ENCODE peak calls at places on chromosomes 6 and 20, in four cellular contexts. One of them, this sample, is unnamed.

GRCh38 chr6:165744515-165745228 is 81.6 kb upstream of the PDE10A start:
- DNase-seq in thoracic aorta: no peak
- DNase-seq in stomach: no peak
- DNase-seq in cardiac muscle cell: no peak
- DNase-seq in this sample: no peak

GRCh38 chr6:25660512-25660911 is 8.5 kb downstream of the SCGN start:
- DNase-seq in thoracic aorta: no peak
- DNase-seq in stomach: no peak
- DNase-seq in cardiac muscle cell: no peak
- DNase-seq in this sample: no peak

GRCh38 chr20:38326309-38326708 is 20.0 kb upstream of the LBP start:
- DNase-seq in thoracic aorta: no peak
- DNase-seq in stomach: no peak
- DNase-seq in cardiac muscle cell: no peak
- DNase-seq in this sample: no peak

GRCh38 chr20:31894980-31895675 is 24.7 kb downstream of the TTLL9 start:
- DNase-seq in cardiac muscle cell: peak
- DNase-seq in thoracic aorta: peak
- DNase-seq in stomach: peak
- DNase-seq in this sample: peak

GRCh38 chr6:134288538-134289203 is 29.2 kb downstream of the SGK1 start:
- DNase-seq in thoracic aorta: no peak
- DNase-seq in cardiac muscle cell: no peak
- DNase-seq in stomach: no peak
- DNase-seq in this sample: peak

GRCh38 chr6:3016473-3017280 is 17.0 kb downstream of the NQO2 start:
- DNase-seq in stomach: no peak
- DNase-seq in cardiac muscle cell: no peak
- DNase-seq in thoracic aorta: no peak
- DNase-seq in this sample: no peak

GRCh38 chr20:10239954-10240353 is 21.3 kb downstream of the SNAP25 start:
- DNase-seq in thoracic aorta: no peak
- DNase-seq in stomach: peak
- DNase-seq in cardiac muscle cell: peak
- DNase-seq in this sample: no peak

GRCh38 chr6:18488526-18489270 is 101.5 kb downstream of the RNF144B start:
- DNase-seq in cardiac muscle cell: no peak
- DNase-seq in stomach: no peak
- DNase-seq in thoracic aorta: no peak
- DNase-seq in this sample: no peak

GRCh38 chr6:71766796-71767195 is 119.6 kb upstream of the RIMS1 start:
- DNase-seq in stomach: no peak
- DNase-seq in cardiac muscle cell: no peak
- DNase-seq in thoracic aorta: no peak
- DNase-seq in this sample: no peak

GRCh38 chr20:5608104-5608447 is 142.1 kb upstream of the SHLD1 start:
- DNase-seq in stomach: no peak
- DNase-seq in thoracic aorta: no peak
- DNase-seq in cardiac muscle cell: no peak
- DNase-seq in this sample: no peak

GRCh38 chr20:63860325-63861051 is 810 bp upstream of the ABHD16B start:
- DNase-seq in stomach: no peak
- DNase-seq in cardiac muscle cell: no peak
- DNase-seq in thoracic aorta: no peak
- DNase-seq in this sample: peak

GRCh38 chr6:16230953-16231352 is 7.4 kb upstream of the GMPR start:
- DNase-seq in stomach: no peak
- DNase-seq in cardiac muscle cell: no peak
- DNase-seq in thoracic aorta: no peak
- DNase-seq in this sample: no peak

GRCh38 chr6:168256940-168257339 is 62.6 kb downstream of the DACT2 start:
- DNase-seq in cardiac muscle cell: no peak
- DNase-seq in stomach: no peak
- DNase-seq in thoracic aorta: no peak
- DNase-seq in this sample: no peak

GRCh38 chr6:33029297-33030184 is 20.1 kb upstream of the HLA-DOA start:
- DNase-seq in stomach: peak
- DNase-seq in cardiac muscle cell: peak
- DNase-seq in thoracic aorta: no peak
- DNase-seq in this sample: peak

GRCh38 chr6:132330759-132331158 is 70.5 kb downstream of the MOXD1 start:
- DNase-seq in thoracic aorta: no peak
- DNase-seq in cardiac muscle cell: no peak
- DNase-seq in stomach: no peak
- DNase-seq in this sample: no peak

GRCh38 chr6:64046746-64047208 is 411.2 kb downstream of the PHF3 start:
- DNase-seq in thoracic aorta: no peak
- DNase-seq in stomach: no peak
- DNase-seq in cardiac muscle cell: no peak
- DNase-seq in this sample: no peak

GRCh38 chr6:55818482-55818881 is 56.9 kb downstream of the BMP5 start:
- DNase-seq in stomach: no peak
- DNase-seq in thoracic aorta: no peak
- DNase-seq in cardiac muscle cell: no peak
- DNase-seq in this sample: no peak

GRCh38 chr6:28764014-28764723 is 159.6 kb downstream of the TRIM27 start:
- DNase-seq in cardiac muscle cell: no peak
- DNase-seq in thoracic aorta: no peak
- DNase-seq in stomach: no peak
- DNase-seq in this sample: no peak

GRCh38 chr6:149332602-149333311 is 15.2 kb downstream of the TAB2 start:
- DNase-seq in thoracic aorta: no peak
- DNase-seq in cardiac muscle cell: no peak
- DNase-seq in stomach: no peak
- DNase-seq in this sample: no peak

GRCh38 chr20:24812356-24812755 is 136.7 kb upstream of the CST7 start:
- DNase-seq in cardiac muscle cell: no peak
- DNase-seq in thoracic aorta: no peak
- DNase-seq in stomach: no peak
- DNase-seq in this sample: no peak

GRCh38 chr6:44233560-44234100 is 10.2 kb downstream of the SLC29A1 start:
- DNase-seq in cardiac muscle cell: no peak
- DNase-seq in thoracic aorta: no peak
- DNase-seq in stomach: no peak
- DNase-seq in this sample: no peak

GRCh38 chr6:24574809-24575208 is 71.2 kb downstream of the KIAA0319 start:
- DNase-seq in stomach: no peak
- DNase-seq in thoracic aorta: no peak
- DNase-seq in cardiac muscle cell: no peak
- DNase-seq in this sample: peak

GRCh38 chr20:58069796-58070663 is 158.4 kb downstream of the ANKRD60 start:
- DNase-seq in stomach: no peak
- DNase-seq in thoracic aorta: no peak
- DNase-seq in cardiac muscle cell: no peak
- DNase-seq in this sample: no peak

GRCh38 chr6:34349226-34349625 is 43.2 kb downstream of the NUDT3 start:
- DNase-seq in cardiac muscle cell: no peak
- DNase-seq in stomach: no peak
- DNase-seq in thoracic aorta: no peak
- DNase-seq in this sample: no peak

GRCh38 chr20:50216543-50217206 is 26.0 kb downstream of the CEBPB start:
- DNase-seq in cardiac muscle cell: peak
- DNase-seq in thoracic aorta: no peak
- DNase-seq in stomach: no peak
- DNase-seq in this sample: no peak

GRCh38 chr20:15702161-15702560 is 871.1 kb downstream of the KIF16B start:
- DNase-seq in cardiac muscle cell: no peak
- DNase-seq in thoracic aorta: no peak
- DNase-seq in stomach: no peak
- DNase-seq in this sample: no peak

GRCh38 chr6:167963589-167964057 is 33.8 kb upstream of the KIF25 start:
- DNase-seq in cardiac muscle cell: no peak
- DNase-seq in stomach: no peak
- DNase-seq in thoracic aorta: no peak
- DNase-seq in this sample: no peak

GRCh38 chr6:119544325-119545150 is 195.0 kb upstream of the MAN1A1 start:
- DNase-seq in stomach: no peak
- DNase-seq in cardiac muscle cell: no peak
- DNase-seq in thoracic aorta: no peak
- DNase-seq in this sample: no peak

GRCh38 chr6:130035211-130035610 is 16.8 kb downstream of the L3MBTL3 start:
- DNase-seq in stomach: no peak
- DNase-seq in cardiac muscle cell: no peak
- DNase-seq in thoracic aorta: no peak
- DNase-seq in this sample: no peak

GRCh38 chr20:62406635-62407176 is 379 bp downstream of the CABLES2 start:
- DNase-seq in cardiac muscle cell: no peak
- DNase-seq in stomach: no peak
- DNase-seq in thoracic aorta: no peak
- DNase-seq in this sample: no peak

GRCh38 chr20:62405981-62406513 is 1.0 kb downstream of the CABLES2 start:
- DNase-seq in stomach: no peak
- DNase-seq in cardiac muscle cell: no peak
- DNase-seq in thoracic aorta: no peak
- DNase-seq in this sample: no peak

GRCh38 chr20:62408640-62409039 is 1.6 kb upstream of the CABLES2 start:
- DNase-seq in stomach: no peak
- DNase-seq in cardiac muscle cell: no peak
- DNase-seq in thoracic aorta: no peak
- DNase-seq in this sample: no peak

GRCh38 chr20:62408055-62408454 is 970 bp upstream of the CABLES2 start:
- DNase-seq in thoracic aorta: no peak
- DNase-seq in cardiac muscle cell: no peak
- DNase-seq in stomach: no peak
- DNase-seq in this sample: no peak

GRCh38 chr20:62407221-62407992 is at the start of gene CABLES2:
- DNase-seq in cardiac muscle cell: peak
- DNase-seq in thoracic aorta: peak
- DNase-seq in stomach: peak
- DNase-seq in this sample: peak
- TF ChIP-seq CTCF in cardiac muscle cell: no peak
- TF ChIP-seq CTCF in thoracic aorta: peak
- TF ChIP-seq CTCF in stomach: peak
- TF ChIP-seq CTCF in this sample: no peak

DNA sequence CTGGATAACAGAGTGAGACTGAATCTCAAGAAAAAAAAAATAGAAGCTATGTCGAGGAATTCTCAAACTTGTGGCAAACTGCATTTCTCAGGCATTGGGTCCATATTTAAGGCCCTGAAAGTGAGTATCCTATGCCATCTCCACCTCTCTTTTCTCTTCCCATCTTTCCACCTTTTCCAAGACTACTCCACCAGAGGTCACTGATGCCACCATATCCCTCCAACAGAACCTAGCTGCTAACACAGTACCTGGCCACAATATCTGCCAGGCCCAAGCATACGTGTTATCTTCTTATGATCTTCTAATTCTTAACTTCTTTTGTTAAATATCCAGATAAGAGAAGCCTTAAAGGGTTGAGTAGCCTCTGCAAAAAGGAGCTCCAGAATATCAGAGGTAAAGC is 8.2 kb upstream of the ADGRF4 start:
- DNase-seq in cardiac muscle cell: no peak
- DNase-seq in thoracic aorta: no peak
- DNase-seq in stomach: no peak
- DNase-seq in this sample: no peak
- TF ChIP-seq CTCF in cardiac muscle cell: no peak
- TF ChIP-seq CTCF in thoracic aorta: no peak
- TF ChIP-seq CTCF in stomach: no peak
- TF ChIP-seq CTCF in this sample: no peak

GRCh38 chr20:37257993-37258392 is 3.6 kb downstream of the GHRH start:
- DNase-seq in stomach: no peak
- DNase-seq in thoracic aorta: no peak
- DNase-seq in cardiac muscle cell: no peak
- DNase-seq in this sample: no peak
- TF ChIP-seq CTCF in stomach: no peak
- TF ChIP-seq CTCF in thoracic aorta: no peak
- TF ChIP-seq CTCF in cardiac muscle cell: no peak
- TF ChIP-seq CTCF in this sample: no peak

GRCh38 chr6:13406051-13406477 is 77.7 kb upstream of the TBC1D7 start:
- DNase-seq in cardiac muscle cell: no peak
- DNase-seq in stomach: no peak
- DNase-seq in thoracic aorta: no peak
- DNase-seq in this sample: no peak

GRCh38 chr6:13406781-13407180 is 78.4 kb upstream of the TBC1D7 start:
- DNase-seq in stomach: no peak
- DNase-seq in thoracic aorta: no peak
- DNase-seq in cardiac muscle cell: peak
- DNase-seq in this sample: no peak

GRCh38 chr6:13409991-13410390 is 77.4 kb downstream of the GFOD1 start:
- DNase-seq in stomach: no peak
- DNase-seq in thoracic aorta: no peak
- DNase-seq in cardiac muscle cell: no peak
- DNase-seq in this sample: no peak

GRCh38 chr6:13407368-13407708 is 79.0 kb upstream of the TBC1D7 start:
- DNase-seq in stomach: no peak
- DNase-seq in cardiac muscle cell: no peak
- DNase-seq in thoracic aorta: no peak
- DNase-seq in this sample: no peak

GRCh38 chr6:13407709-13408695 is 79.4 kb downstream of the GFOD1 start:
- DNase-seq in thoracic aorta: no peak
- DNase-seq in cardiac muscle cell: no peak
- DNase-seq in stomach: peak
- DNase-seq in this sample: no peak
- TF ChIP-seq CTCF in thoracic aorta: no peak
- TF ChIP-seq CTCF in cardiac muscle cell: no peak
- TF ChIP-seq CTCF in stomach: no peak
- TF ChIP-seq CTCF in this sample: no peak

GRCh38 chr6:96466149-96466863 is 55.3 kb upstream of the UFL1 start:
- DNase-seq in cardiac muscle cell: no peak
- DNase-seq in thoracic aorta: no peak
- DNase-seq in stomach: no peak
- DNase-seq in this sample: no peak

GRCh38 chr6:96468281-96468680 is 53.3 kb upstream of the UFL1 start:
- DNase-seq in stomach: no peak
- DNase-seq in cardiac muscle cell: no peak
- DNase-seq in thoracic aorta: no peak
- DNase-seq in this sample: no peak

GRCh38 chr6:96467814-96468213 is 53.8 kb upstream of the UFL1 start:
- DNase-seq in stomach: no peak
- DNase-seq in cardiac muscle cell: no peak
- DNase-seq in thoracic aorta: no peak
- DNase-seq in this sample: no peak

GRCh38 chr6:96468681-96469224 is 52.9 kb upstream of the UFL1 start:
- DNase-seq in stomach: no peak
- DNase-seq in cardiac muscle cell: no peak
- DNase-seq in thoracic aorta: no peak
- DNase-seq in this sample: no peak

DNA sequence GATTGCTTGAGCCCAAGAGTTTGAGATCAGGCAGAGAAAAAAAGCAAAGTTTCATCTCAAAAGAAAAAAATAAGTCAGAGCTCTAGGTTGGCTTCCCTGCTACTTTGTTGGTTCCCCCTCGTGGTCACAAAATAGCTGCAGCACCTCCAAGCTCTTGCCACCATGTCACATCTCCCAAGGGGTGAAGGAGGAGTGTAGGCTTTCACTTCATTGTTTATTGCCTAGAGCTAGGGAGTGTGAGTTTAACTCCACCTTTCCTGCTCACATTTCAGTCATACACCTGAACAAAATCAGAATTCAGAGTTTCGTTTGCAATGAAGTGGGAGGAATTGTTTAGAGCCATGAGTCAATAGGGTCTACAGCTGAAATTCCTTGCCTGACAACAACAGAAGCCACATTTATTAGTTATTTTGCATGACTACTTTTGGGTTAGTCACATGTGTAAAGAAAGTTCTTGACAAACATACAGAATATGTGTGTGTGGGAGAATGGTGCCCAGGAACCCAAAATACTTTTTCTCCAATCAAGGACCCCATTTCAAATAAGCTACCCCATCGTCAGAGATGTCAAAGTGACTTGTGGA is 56.2 kb upstream of the UFL1 start:
- DNase-seq in stomach: no peak
- DNase-seq in thoracic aorta: no peak
- DNase-seq in cardiac muscle cell: no peak
- DNase-seq in this sample: no peak
- TF ChIP-seq CTCF in stomach: no peak
- TF ChIP-seq CTCF in thoracic aorta: no peak
- TF ChIP-seq CTCF in cardiac muscle cell: no peak
- TF ChIP-seq CTCF in this sample: peak